ENCODE peak calls at places on chromosomes 6 and 20, in four cellular contexts. S is Karpas-422, M is hepatocyte, X is SK-N-SH. O is an unnamed sample.

GRCh38 chr6:46949662-46950280 is 28.0 kb upstream of the ADGRF5 start:
- DNase-seq in M (no peak), X (no peak), S (no peak), O (no peak)

GRCh38 chr20:49583669-49584417 is 15.9 kb upstream of the PTGIS start:
- DNase-seq in M (peak; percentile 86), X (no peak), S (no peak), O (no peak)

GRCh38 chr6:142844065-142844755 is 100.8 kb downstream of the HIVEP2 start:
- DNase-seq in S (no peak), M (no peak), X (no peak), O (no peak)

GRCh38 chr20:45456632-45457031 is 12.9 kb upstream of the WFDC2 start:
- DNase-seq in X (no peak), S (peak; percentile 73), M (peak; percentile 66), O (peak; percentile 64)

GRCh38 chr20:37202267-37202943 is 23.1 kb upstream of the MROH8 start:
- DNase-seq in X (peak; percentile 66), S (peak; percentile 67), M (peak; percentile 84), O (peak; percentile 53)

GRCh38 chr6:113630738-113631535 is 226.2 kb upstream of the MARCKS start:
- DNase-seq in X (no peak), M (peak; percentile 42), S (no peak), O (no peak)

GRCh38 chr20:34040300-34041015 is 46.7 kb downstream of the RALY start:
- DNase-seq in S (no peak), M (no peak), X (no peak), O (no peak)

GRCh38 chr6:33212857-33213165 is 4.5 kb downstream of the RING1 start:
- DNase-seq in M (no peak), S (no peak), X (no peak), O (no peak)

GRCh38 chr20:51600016-51600420 is 57.5 kb upstream of the NFATC2 start:
- DNase-seq in M (no peak), X (no peak), S (no peak), O (peak; percentile 14)

GRCh38 chr20:57390604-57391438 is at the start of gene RBM38:
- DNase-seq in S (peak; percentile 99), M (peak; percentile 91), X (peak; percentile 99), O (peak; percentile 90)

GRCh38 chr20:63830821-63831593 is at the start of gene ZBTB46:
- DNase-seq in X (peak; percentile 99), M (peak; percentile 84), S (peak; percentile 84), O (peak; percentile 87)

GRCh38 chr6:18039481-18039880 is 52.0 kb upstream of the KIF13A start:
- DNase-seq in X (no peak), S (no peak), M (no peak), O (no peak)

GRCh38 chr6:144999127-144999526 is 714.0 kb downstream of the UTRN start:
- DNase-seq in S (no peak), X (no peak), M (no peak), O (no peak)

GRCh38 chr6:3306848-3307247 is 48.1 kb downstream of the PSMG4 start:
- DNase-seq in X (peak; percentile 51), M (no peak), S (no peak), O (no peak)

GRCh38 chr6:98800866-98801265 is 33.5 kb upstream of the POU3F2 start:
- DNase-seq in S (no peak), M (no peak), X (no peak), O (no peak)

GRCh38 chr6:617485-618100 is 39.3 kb downstream of the HUS1B start:
- DNase-seq in X (peak; percentile 21), M (peak; percentile 39), S (no peak), O (no peak)

GRCh38 chr20:37393863-37394542 is 48.1 kb downstream of the SRC start:
- DNase-seq in M (no peak), X (peak; percentile 50), S (no peak), O (peak; percentile 4)

GRCh38 chr20:38863024-38863851 is 57.7 kb downstream of the PPP1R16B start:
- DNase-seq in S (peak; percentile 49), X (no peak), M (no peak), O (no peak)
- H3K79me2 ChIP-seq in S (no peaks in the 10 kb centered on the region), X (no peaks in the 10 kb centered on the region), M (no peaks in the 10 kb centered on the region), O (no peaks in the 10 kb centered on the region)

GRCh38 chr6:30678964-30679726 is 6.3 kb upstream of the DHX16 start:
- DNase-seq in M (peak; percentile 90), X (peak; percentile 90), S (peak; percentile 95), O (peak; percentile 87)
- H3K79me2 ChIP-seq in M (peaks cover 35% of the 10 kb centered on the region), X (peaks cover 68% of the 10 kb centered on the region), S (peaks cover 48% of the 10 kb centered on the region), O (peaks cover 44% of the 10 kb centered on the region)

DNA sequence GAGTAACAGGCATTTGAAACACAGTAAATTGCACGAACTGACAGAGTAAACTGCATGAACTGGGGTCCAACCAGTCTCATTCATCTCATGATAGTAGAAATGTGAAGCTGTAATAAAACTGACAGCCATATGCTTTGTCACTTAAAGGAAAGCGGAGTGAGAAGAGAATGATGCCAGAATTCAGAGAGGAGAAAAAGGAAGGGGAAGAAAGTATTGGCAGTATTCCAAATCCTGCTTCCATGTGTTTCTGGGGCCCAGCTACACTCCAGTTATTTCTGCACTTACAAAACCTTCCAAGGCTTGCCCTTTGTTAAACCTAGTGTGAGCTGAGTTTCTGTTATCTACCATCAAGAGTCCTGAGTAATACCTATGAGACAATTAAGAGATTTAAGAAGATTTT is 17.2 kb downstream of the SNX14 start:
- DNase-seq in S (no peak), X (peak; percentile 13), M (no peak), O (no peak)
- H3K79me2 ChIP-seq in S (peaks cover 97% of the 10 kb centered on the region), X (peaks cover 97% of the 10 kb centered on the region), M (peaks cover 88% of the 10 kb centered on the region), O (peaks cover 11% of the 10 kb centered on the region)

GRCh38 chr20:17951323-17951722 is 17.3 kb downstream of the SNX5 start:
- DNase-seq in M (no peak), S (no peak), X (no peak), O (no peak)

GRCh38 chr20:17949899-17950298 is 18.7 kb downstream of the SNX5 start:
- DNase-seq in X (no peak), S (no peak), M (no peak), O (no peak)

GRCh38 chr20:17948442-17948841 is 20.2 kb downstream of the SNX5 start:
- DNase-seq in X (no peak), M (no peak), S (no peak), O (no peak)

GRCh38 chr20:17952692-17953684 is 15.6 kb downstream of the SNX5 start:
- DNase-seq in M (no peak), S (no peak), X (no peak), O (no peak)

GRCh38 chr20:17950670-17951069 is 17.9 kb downstream of the SNX5 start:
- DNase-seq in S (no peak), X (no peak), M (no peak), O (no peak)
- H3K79me2 ChIP-seq in S (peaks cover 66% of the 10 kb centered on the region), X (peaks cover 66% of the 10 kb centered on the region), M (peaks cover 86% of the 10 kb centered on the region), O (peaks cover 98% of the 10 kb centered on the region)

O was measured in neural progenitor cell.